ENCODE peak calls at places on chromosomes 7 and 10, in seven cellular contexts. W is HFFc6, C is H9, T is RWPE1, X is sigmoid colon, V is left lung, Q is heart right ventricle. N is an unnamed sample.

GRCh38 chr7:110909102-110909501 is 181.8 kb upstream of the LRRN3 start:
- DNase-seq in X (no peak), V (no peak), Q (no peak), W (no peak), T (no peak), C (no peak), N (no peak)

GRCh38 chr7:111853231-111853990 is 291.1 kb upstream of the IMMP2L start:
- DNase-seq in C (peak; percentile 33), X (no peak), T (no peak), V (no peak), W (peak; percentile 19), Q (no peak), N (no peak)

GRCh38 chr7:15015545-15016314 is 113.2 kb upstream of the DGKB start:
- DNase-seq in V (no peak), W (peak; percentile 56), Q (peak; percentile 23), T (peak; percentile 69), C (peak; percentile 86), X (no peak), N (no peak)

GRCh38 chr10:124044143-124044862 is 49.1 kb downstream of the CHST15 start:
- DNase-seq in W (no peak), V (no peak), X (no peak), C (no peak), Q (no peak), T (no peak), N (no peak)

GRCh38 chr7:47652591-47652990 is 70.7 kb upstream of the TNS3 start:
- DNase-seq in C (no peak), V (no peak), W (no peak), T (no peak), Q (no peak), X (no peak), N (no peak)

GRCh38 chr10:48612241-48612943 is 7.5 kb upstream of the ARHGAP22 start:
- DNase-seq in W (peak; percentile 67), C (no peak), Q (no peak), T (no peak), X (no peak), V (no peak), N (no peak)

GRCh38 chr10:28300027-28300426 is 2.8 kb downstream of the MPP7 start:
- DNase-seq in Q (no peak), W (no peak), X (no peak), V (no peak), C (no peak), T (peak; percentile 6), N (no peak)

GRCh38 chr7:129053938-129054437 is 923 bp downstream of the TNPO3 start:
- DNase-seq in Q (peak; percentile 7), T (no peak), X (no peak), C (no peak), W (peak; percentile 11), V (no peak), N (no peak)

GRCh38 chr10:88317099-88317498 is 266.0 kb downstream of the RNLS start:
- DNase-seq in W (no peak), C (no peak), Q (no peak), V (no peak), T (no peak), X (no peak), N (no peak)

GRCh38 chr10:88316292-88316861 is 266.7 kb downstream of the RNLS start:
- DNase-seq in V (no peak), Q (no peak), W (no peak), T (no peak), C (no peak), X (no peak), N (no peak)

GRCh38 chr10:88315746-88316145 is 267.4 kb downstream of the RNLS start:
- DNase-seq in C (no peak), Q (no peak), V (no peak), X (no peak), W (no peak), T (no peak), N (no peak)

GRCh38 chr10:88319960-88320517 is 263.1 kb downstream of the RNLS start:
- DNase-seq in Q (no peak), C (no peak), W (no peak), X (no peak), T (no peak), V (no peak), N (no peak)

DNA sequence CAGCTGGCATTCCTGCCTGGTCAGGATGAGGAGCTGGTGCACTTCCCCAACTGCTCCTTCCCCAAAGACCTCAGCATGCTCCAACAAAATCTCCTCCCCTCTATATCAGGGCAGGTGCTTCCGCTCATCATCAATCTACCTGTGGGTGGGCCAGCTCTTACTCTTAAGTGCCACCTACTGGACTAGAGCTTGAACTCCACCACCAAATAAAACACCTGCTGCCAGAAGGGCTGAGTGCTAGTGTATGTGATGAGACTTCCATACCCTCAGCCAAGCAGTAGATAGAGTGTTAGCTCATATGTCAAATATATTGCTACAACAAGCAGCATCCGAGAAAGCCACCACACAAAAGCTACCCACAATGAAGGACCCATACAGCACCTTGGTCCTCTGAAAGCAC is 264.3 kb downstream of the RNLS start:
- DNase-seq in T (no peak), V (no peak), Q (no peak), C (peak; percentile 54), X (no peak), W (no peak), N (no peak)
- TF ChIP-seq CTCF in T (no peak), V (no peak), Q (no peak), C (peak; percentile 67), X (no peak), W (peak; percentile 61), N (no peak)

GRCh38 chr10:32646535-32646934 is 200.6 kb downstream of the CCDC7 start:
- DNase-seq in X (no peak), V (no peak), W (no peak), C (no peak), T (no peak), Q (no peak), N (no peak)

DNA sequence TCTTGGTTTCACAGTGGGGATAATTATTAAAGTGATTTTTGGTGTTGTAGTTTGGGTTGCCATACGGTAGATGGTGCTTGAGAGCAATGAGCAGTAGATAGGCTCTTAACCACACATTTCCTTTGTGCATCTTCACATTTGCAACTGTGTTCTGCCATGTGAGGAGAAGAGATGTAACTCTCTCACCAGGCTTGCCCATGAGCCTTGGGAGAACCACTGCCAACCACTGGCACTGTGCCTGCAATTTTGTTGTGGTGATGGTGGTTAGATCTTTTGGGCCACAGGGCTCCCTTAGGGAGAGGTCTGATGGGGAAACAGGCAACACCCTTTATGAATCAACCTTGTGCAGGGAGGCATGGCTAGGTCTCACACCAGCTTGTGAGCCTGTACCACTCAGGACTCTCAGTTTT is 204.3 kb downstream of the CCDC7 start:
- DNase-seq in V (no peak), C (no peak), X (no peak), W (no peak), Q (no peak), T (no peak), N (no peak)
- TF ChIP-seq CTCF in V (no peak), C (peak; percentile 45), X (no peak), W (no peak), Q (no peak), T (no peak), N (peak; percentile 25)

GRCh38 chr10:43093423-43094090 is 16.7 kb downstream of the RET start:
- DNase-seq in Q (no peak), C (peak; percentile 56), T (no peak), X (no peak), V (no peak), W (peak; percentile 52), N (no peak)
- TF ChIP-seq CTCF in Q (no peak), C (peak; percentile 41), T (no peak), X (no peak), V (no peak), W (peak; percentile 43), N (no peak)

DNA sequence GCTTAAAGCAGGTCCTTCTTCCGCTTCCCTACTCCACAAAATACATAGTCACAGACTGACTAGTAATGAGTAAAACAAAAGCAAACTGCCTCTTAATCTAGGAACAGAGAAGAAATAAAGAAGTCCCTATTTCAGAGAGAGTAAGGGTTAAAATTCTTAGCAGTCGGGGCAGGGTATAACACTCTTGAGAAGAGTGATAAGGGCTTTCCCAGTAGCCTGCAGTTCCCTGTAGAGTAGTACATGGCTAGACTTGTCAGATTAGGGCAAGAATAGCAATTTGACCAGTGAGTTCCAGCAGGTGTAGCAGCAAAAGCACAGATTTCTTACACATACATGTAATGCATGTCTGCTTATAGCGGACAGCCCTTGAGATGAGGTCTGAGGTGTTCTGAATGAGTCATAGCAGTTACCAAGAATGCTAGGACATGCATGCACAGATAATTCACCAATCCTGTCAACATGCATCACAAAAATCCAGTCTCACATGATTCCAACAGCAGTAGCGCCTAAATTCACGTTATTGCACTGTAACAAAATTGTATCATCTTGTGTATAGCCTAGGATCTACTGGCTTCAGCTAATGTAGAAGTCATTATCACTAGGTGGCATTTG is 40.7 kb downstream of the BTRC start:
- DNase-seq in C (no peak), T (peak; percentile 72), W (no peak), Q (no peak), X (no peak), V (no peak), N (no peak)
- TF ChIP-seq CTCF in C (no peak), T (no peak), W (no peak), Q (no peak), X (no peak), V (no peak), N (no peak)

DNA sequence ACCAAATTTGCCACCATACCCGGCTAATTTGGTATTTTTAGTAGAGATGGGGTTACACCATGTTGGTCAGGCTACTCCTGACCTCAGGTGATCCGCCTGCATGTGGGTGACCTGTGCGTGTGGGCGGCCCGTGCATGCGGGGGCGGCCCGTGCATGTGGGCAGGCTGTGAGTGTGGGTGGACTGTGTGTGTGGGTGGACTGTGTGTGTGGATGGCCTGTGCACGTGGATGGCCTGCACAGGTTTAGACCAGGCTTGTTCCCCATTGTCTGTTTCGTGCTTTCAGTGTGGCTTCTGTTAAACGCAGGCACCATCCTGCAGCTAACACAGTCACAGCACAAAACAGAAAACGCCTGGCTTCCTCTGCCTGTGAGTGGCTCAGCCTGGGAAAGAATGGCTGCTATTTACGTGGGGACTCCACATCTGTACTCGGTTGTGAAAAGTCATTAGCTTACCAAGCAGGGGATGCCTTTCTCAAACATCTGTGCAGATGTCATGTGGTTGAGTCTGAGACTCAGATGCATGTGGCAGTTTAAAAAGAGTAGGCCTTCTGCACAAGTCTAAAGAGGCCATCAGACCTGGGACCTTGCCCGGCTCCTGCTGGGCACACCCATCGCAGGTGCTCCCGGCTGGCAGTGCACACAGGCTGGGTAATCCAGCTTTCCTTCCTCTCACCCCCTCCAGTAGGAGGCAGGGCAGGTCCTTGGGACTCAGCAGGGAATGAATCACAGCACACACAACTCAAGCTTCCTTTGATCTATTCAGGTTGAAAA is 91.6 kb downstream of the COBL start:
- DNase-seq in Q (no peak), W (no peak), C (peak; percentile 67), X (peak; percentile 34), T (peak; percentile 53), V (peak; percentile 83), N (no peak)
- TF ChIP-seq CTCF in Q (no peak), W (no peak), C (peak; percentile 71), X (peak; percentile 26), T (no peak), V (no peak), N (no peak)

DNA sequence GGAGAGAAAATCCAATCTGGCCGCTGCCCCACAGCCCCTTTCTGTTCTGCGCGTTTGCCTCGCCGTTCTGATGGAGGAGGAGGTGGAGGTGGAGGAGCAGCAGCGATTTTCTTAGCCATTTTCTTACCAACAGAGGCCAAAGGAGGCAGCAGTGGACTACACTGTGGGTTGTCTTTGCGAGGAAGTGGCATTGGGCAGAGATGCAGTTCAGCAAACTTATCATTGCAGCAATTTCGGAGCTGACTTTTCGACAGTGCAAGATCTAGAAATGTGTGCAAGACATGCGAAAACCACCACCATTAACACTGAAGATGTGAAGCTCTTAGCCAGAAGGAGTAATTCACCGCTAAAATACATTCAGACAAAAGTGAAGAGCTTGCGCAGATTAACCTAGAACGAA is 1.9 kb upstream of the ARL4A start:
- DNase-seq in C (peak; percentile 81), Q (peak; percentile 36), T (no peak), V (peak; percentile 45), W (no peak), X (no peak), N (peak; percentile 25)
- TF ChIP-seq CTCF in C (peak; percentile 75), Q (no peak), T (no peak), V (no peak), W (no peak), X (no peak), N (peak; percentile 47)

N was measured in natural killer cell.